ENCODE peak calls at places on chromosomes 13 and 19, in seven cellular contexts. One of them, this sample, is unnamed.

GRCh38 chr13:102881819-102882686 is 36.2 kb downstream of the ERCC5 start:
- DNase-seq in AG10803: no peak
- DNase-seq in PC-3: no peak
- DNase-seq in fibroblast of lung: no peak
- DNase-seq in dorsolateral prefrontal cortex: no peak
- DNase-seq in CD8-positive, alpha-beta T cell: no peak
- DNase-seq in H9: no peak
- DNase-seq in this sample: no peak

GRCh38 chr19:10701955-10702307 is 692 bp downstream of the QTRT1 start:
- DNase-seq in CD8-positive, alpha-beta T cell: no peak
- DNase-seq in H9: peak
- DNase-seq in dorsolateral prefrontal cortex: no peak
- DNase-seq in PC-3: peak
- DNase-seq in AG10803: no peak
- DNase-seq in fibroblast of lung: no peak
- DNase-seq in this sample: peak

GRCh38 chr19:4722671-4723464 is 774 bp downstream of the DPP9 start:
- DNase-seq in fibroblast of lung: peak
- DNase-seq in AG10803: peak
- DNase-seq in dorsolateral prefrontal cortex: no peak
- DNase-seq in CD8-positive, alpha-beta T cell: peak
- DNase-seq in H9: no peak
- DNase-seq in PC-3: peak
- DNase-seq in this sample: no peak

GRCh38 chr19:11168568-11168967 is 13.0 kb upstream of the SPC24 start:
- DNase-seq in CD8-positive, alpha-beta T cell: no peak
- DNase-seq in PC-3: peak
- DNase-seq in dorsolateral prefrontal cortex: no peak
- DNase-seq in H9: no peak
- DNase-seq in AG10803: peak
- DNase-seq in fibroblast of lung: peak
- DNase-seq in this sample: no peak

GRCh38 chr19:2540646-2541454 is 64.9 kb downstream of the GADD45B start:
- DNase-seq in dorsolateral prefrontal cortex: no peak
- DNase-seq in AG10803: peak
- DNase-seq in fibroblast of lung: peak
- DNase-seq in PC-3: peak
- DNase-seq in H9: peak
- DNase-seq in CD8-positive, alpha-beta T cell: no peak
- DNase-seq in this sample: peak

GRCh38 chr13:67101730-67102467 is 128.2 kb downstream of the PCDH9 start:
- DNase-seq in CD8-positive, alpha-beta T cell: no peak
- DNase-seq in PC-3: no peak
- DNase-seq in AG10803: no peak
- DNase-seq in fibroblast of lung: no peak
- DNase-seq in dorsolateral prefrontal cortex: no peak
- DNase-seq in H9: no peak
- DNase-seq in this sample: no peak

GRCh38 chr19:14516048-14516534 is 2.1 kb downstream of the DNAJB1 start:
- DNase-seq in fibroblast of lung: no peak
- DNase-seq in AG10803: no peak
- DNase-seq in PC-3: peak
- DNase-seq in dorsolateral prefrontal cortex: no peak
- DNase-seq in H9: no peak
- DNase-seq in CD8-positive, alpha-beta T cell: no peak
- DNase-seq in this sample: no peak

GRCh38 chr13:88154001-88154400 is 482.8 kb downstream of the SLITRK5 start:
- DNase-seq in H9: no peak
- DNase-seq in fibroblast of lung: no peak
- DNase-seq in PC-3: no peak
- DNase-seq in AG10803: no peak
- DNase-seq in CD8-positive, alpha-beta T cell: no peak
- DNase-seq in dorsolateral prefrontal cortex: no peak
- DNase-seq in this sample: no peak

GRCh38 chr19:51460164-51460992 is 2.1 kb upstream of the SIGLEC8 start:
- DNase-seq in CD8-positive, alpha-beta T cell: no peak
- DNase-seq in dorsolateral prefrontal cortex: no peak
- DNase-seq in PC-3: peak
- DNase-seq in H9: peak
- DNase-seq in AG10803: no peak
- DNase-seq in fibroblast of lung: no peak
- DNase-seq in this sample: no peak

GRCh38 chr13:21663197-21663596 is 7.7 kb upstream of the FGF9 start:
- DNase-seq in CD8-positive, alpha-beta T cell: no peak
- DNase-seq in dorsolateral prefrontal cortex: no peak
- DNase-seq in fibroblast of lung: no peak
- DNase-seq in H9: no peak
- DNase-seq in PC-3: peak
- DNase-seq in AG10803: no peak
- DNase-seq in this sample: no peak

GRCh38 chr13:20340759-20341161 is 108.6 kb upstream of the GJB6 start:
- DNase-seq in AG10803: peak
- DNase-seq in fibroblast of lung: peak
- DNase-seq in H9: no peak
- DNase-seq in dorsolateral prefrontal cortex: no peak
- DNase-seq in CD8-positive, alpha-beta T cell: no peak
- DNase-seq in PC-3: no peak
- DNase-seq in this sample: no peak

DNA sequence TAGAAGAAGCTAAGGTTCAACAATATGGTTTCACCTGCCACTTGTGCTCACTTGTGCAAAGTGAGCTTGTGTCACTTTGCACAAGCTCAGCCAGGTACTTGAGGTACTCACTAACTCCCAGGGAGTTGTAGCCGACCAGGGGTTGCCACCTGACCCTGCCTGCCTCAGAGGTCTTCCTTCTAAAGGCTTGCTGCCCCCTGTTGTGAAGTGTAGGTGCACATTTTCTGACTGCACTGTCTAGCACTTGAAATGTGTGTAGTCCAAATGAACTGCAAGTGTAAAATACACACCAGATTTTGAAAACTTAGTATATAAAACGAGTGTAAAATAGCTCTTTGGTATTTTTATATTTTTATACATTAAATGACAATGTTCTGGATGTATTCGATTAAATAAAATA is 230.8 kb downstream of the DLEU7 start:
- DNase-seq in fibroblast of lung: no peak
- DNase-seq in PC-3: no peak
- DNase-seq in dorsolateral prefrontal cortex: no peak
- DNase-seq in CD8-positive, alpha-beta T cell: no peak
- DNase-seq in AG10803: no peak
- DNase-seq in H9: no peak
- DNase-seq in this sample: no peak
- TF ChIP-seq CTCF in fibroblast of lung: no peak
- TF ChIP-seq CTCF in PC-3: no peak
- TF ChIP-seq CTCF in dorsolateral prefrontal cortex: no peak
- TF ChIP-seq CTCF in CD8-positive, alpha-beta T cell: no peak
- TF ChIP-seq CTCF in AG10803: no peak
- TF ChIP-seq CTCF in H9: no peak
- TF ChIP-seq CTCF in this sample: no peak

GRCh38 chr19:40530091-40530901 is 46.4 kb upstream of the SHKBP1 start:
- DNase-seq in H9: peak
- DNase-seq in fibroblast of lung: no peak
- DNase-seq in dorsolateral prefrontal cortex: no peak
- DNase-seq in CD8-positive, alpha-beta T cell: peak
- DNase-seq in PC-3: no peak
- DNase-seq in AG10803: no peak
- DNase-seq in this sample: peak

GRCh38 chr19:40528533-40529092 is 48.1 kb upstream of the SHKBP1 start:
- DNase-seq in AG10803: no peak
- DNase-seq in H9: no peak
- DNase-seq in fibroblast of lung: no peak
- DNase-seq in CD8-positive, alpha-beta T cell: no peak
- DNase-seq in PC-3: no peak
- DNase-seq in dorsolateral prefrontal cortex: no peak
- DNase-seq in this sample: no peak

GRCh38 chr19:40534148-40534547 is 42.5 kb upstream of the SHKBP1 start:
- DNase-seq in PC-3: no peak
- DNase-seq in AG10803: no peak
- DNase-seq in H9: no peak
- DNase-seq in CD8-positive, alpha-beta T cell: no peak
- DNase-seq in fibroblast of lung: no peak
- DNase-seq in dorsolateral prefrontal cortex: no peak
- DNase-seq in this sample: no peak

GRCh38 chr19:40529093-40529954 is 47.3 kb upstream of the SHKBP1 start:
- DNase-seq in fibroblast of lung: peak
- DNase-seq in AG10803: peak
- DNase-seq in H9: peak
- DNase-seq in PC-3: peak
- DNase-seq in dorsolateral prefrontal cortex: peak
- DNase-seq in CD8-positive, alpha-beta T cell: peak
- DNase-seq in this sample: peak

GRCh38 chr19:40533508-40533907 is 43.2 kb upstream of the SHKBP1 start:
- DNase-seq in dorsolateral prefrontal cortex: no peak
- DNase-seq in CD8-positive, alpha-beta T cell: no peak
- DNase-seq in fibroblast of lung: no peak
- DNase-seq in AG10803: no peak
- DNase-seq in H9: no peak
- DNase-seq in PC-3: no peak
- DNase-seq in this sample: no peak
- TF ChIP-seq CTCF in dorsolateral prefrontal cortex: no peak
- TF ChIP-seq CTCF in CD8-positive, alpha-beta T cell: no peak
- TF ChIP-seq CTCF in fibroblast of lung: no peak
- TF ChIP-seq CTCF in AG10803: peak
- TF ChIP-seq CTCF in H9: peak
- TF ChIP-seq CTCF in PC-3: peak
- TF ChIP-seq CTCF in this sample: no peak

DNA sequence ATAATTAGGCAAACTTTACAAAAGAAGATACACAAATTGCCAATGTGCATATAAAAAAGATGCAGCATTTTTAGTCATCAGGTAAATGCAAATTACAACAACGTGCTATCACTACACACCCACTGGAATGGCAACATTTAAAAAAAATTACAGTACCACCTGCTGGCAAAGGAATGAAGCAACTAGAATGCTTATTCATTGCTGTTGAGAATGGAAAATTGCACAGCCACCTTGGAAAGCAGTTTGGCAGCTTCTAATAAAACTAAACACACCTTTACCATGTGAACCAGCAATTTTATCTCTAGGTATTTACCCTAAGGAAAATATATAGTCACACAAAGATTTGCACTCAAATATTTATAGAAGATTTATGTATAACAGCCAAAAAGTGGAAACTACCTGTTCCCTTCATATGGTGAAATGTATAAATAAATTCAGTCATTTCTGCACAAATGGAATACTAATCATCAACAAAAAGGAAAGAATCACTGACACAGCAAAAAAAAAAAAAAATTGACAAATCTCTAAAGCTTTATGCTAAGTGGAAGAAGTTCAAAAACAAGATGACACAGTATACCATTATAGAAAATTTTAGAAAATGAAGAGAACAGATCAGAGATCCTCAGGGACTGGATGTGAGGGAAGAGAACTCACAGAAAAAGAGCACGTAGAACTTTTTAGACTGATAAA is 30.3 kb downstream of the OXGR1 start:
- DNase-seq in CD8-positive, alpha-beta T cell: no peak
- DNase-seq in dorsolateral prefrontal cortex: no peak
- DNase-seq in PC-3: peak
- DNase-seq in H9: no peak
- DNase-seq in fibroblast of lung: no peak
- DNase-seq in AG10803: no peak
- DNase-seq in this sample: no peak
- TF ChIP-seq CTCF in CD8-positive, alpha-beta T cell: no peak
- TF ChIP-seq CTCF in dorsolateral prefrontal cortex: no peak
- TF ChIP-seq CTCF in PC-3: peak
- TF ChIP-seq CTCF in H9: no peak
- TF ChIP-seq CTCF in fibroblast of lung: no peak
- TF ChIP-seq CTCF in AG10803: no peak
- TF ChIP-seq CTCF in this sample: no peak

GRCh38 chr19:30208661-30209060 is 163.5 kb upstream of the ZNF536 start:
- DNase-seq in AG10803: no peak
- DNase-seq in CD8-positive, alpha-beta T cell: no peak
- DNase-seq in PC-3: no peak
- DNase-seq in H9: peak
- DNase-seq in dorsolateral prefrontal cortex: no peak
- DNase-seq in fibroblast of lung: no peak
- DNase-seq in this sample: no peak
- TF ChIP-seq CTCF in AG10803: no peak
- TF ChIP-seq CTCF in CD8-positive, alpha-beta T cell: no peak
- TF ChIP-seq CTCF in PC-3: no peak
- TF ChIP-seq CTCF in H9: no peak
- TF ChIP-seq CTCF in dorsolateral prefrontal cortex: no peak
- TF ChIP-seq CTCF in fibroblast of lung: no peak
- TF ChIP-seq CTCF in this sample: no peak

GRCh38 chr19:36139473-36140288 is at the start of gene CAPNS1:
- DNase-seq in fibroblast of lung: peak
- DNase-seq in dorsolateral prefrontal cortex: peak
- DNase-seq in PC-3: peak
- DNase-seq in CD8-positive, alpha-beta T cell: peak
- DNase-seq in H9: peak
- DNase-seq in AG10803: peak
- DNase-seq in this sample: peak
- TF ChIP-seq CTCF in fibroblast of lung: no peak
- TF ChIP-seq CTCF in dorsolateral prefrontal cortex: peak
- TF ChIP-seq CTCF in PC-3: no peak
- TF ChIP-seq CTCF in CD8-positive, alpha-beta T cell: peak
- TF ChIP-seq CTCF in H9: peak
- TF ChIP-seq CTCF in AG10803: peak
- TF ChIP-seq CTCF in this sample: peak

DNA sequence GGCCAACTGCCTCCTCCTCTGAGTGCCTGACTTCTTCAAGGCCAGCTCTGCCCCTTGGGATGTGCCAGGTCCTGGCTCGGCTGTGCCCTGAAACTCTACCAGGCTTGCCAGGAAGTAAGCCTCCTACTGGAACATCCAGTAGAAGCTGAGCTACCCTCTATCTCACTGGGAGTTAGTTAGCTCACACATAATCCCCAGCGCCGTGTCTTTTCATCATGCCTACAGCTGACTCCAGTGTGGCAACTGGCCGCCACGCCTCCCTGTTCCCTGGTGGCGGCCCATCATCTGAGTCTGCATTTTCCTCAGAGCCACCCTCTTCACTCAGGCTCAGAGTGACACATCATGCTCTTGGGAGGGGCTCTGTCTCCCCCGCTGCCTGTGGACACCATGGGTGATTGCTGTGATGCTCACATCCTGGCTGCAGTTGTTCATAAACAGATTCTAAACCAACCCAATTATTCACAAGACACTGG is 131.8 kb upstream of the IRS2 start:
- DNase-seq in dorsolateral prefrontal cortex: no peak
- DNase-seq in fibroblast of lung: no peak
- DNase-seq in H9: no peak
- DNase-seq in CD8-positive, alpha-beta T cell: no peak
- DNase-seq in AG10803: peak
- DNase-seq in PC-3: no peak
- DNase-seq in this sample: no peak
- TF ChIP-seq CTCF in dorsolateral prefrontal cortex: no peak
- TF ChIP-seq CTCF in fibroblast of lung: no peak
- TF ChIP-seq CTCF in H9: no peak
- TF ChIP-seq CTCF in CD8-positive, alpha-beta T cell: no peak
- TF ChIP-seq CTCF in AG10803: no peak
- TF ChIP-seq CTCF in PC-3: no peak
- TF ChIP-seq CTCF in this sample: no peak

GRCh38 chr13:74771964-74772363 is 637.8 kb upstream of the KLF12 start:
- DNase-seq in H9: no peak
- DNase-seq in PC-3: peak
- DNase-seq in dorsolateral prefrontal cortex: no peak
- DNase-seq in AG10803: peak
- DNase-seq in CD8-positive, alpha-beta T cell: no peak
- DNase-seq in fibroblast of lung: peak
- DNase-seq in this sample: no peak
- TF ChIP-seq CTCF in H9: no peak
- TF ChIP-seq CTCF in PC-3: peak
- TF ChIP-seq CTCF in dorsolateral prefrontal cortex: no peak
- TF ChIP-seq CTCF in AG10803: no peak
- TF ChIP-seq CTCF in CD8-positive, alpha-beta T cell: no peak
- TF ChIP-seq CTCF in fibroblast of lung: no peak
- TF ChIP-seq CTCF in this sample: no peak

GRCh38 chr13:52399708-52400107 is 6.3 kb downstream of the THSD1 start:
- DNase-seq in dorsolateral prefrontal cortex: no peak
- DNase-seq in fibroblast of lung: peak
- DNase-seq in H9: no peak
- DNase-seq in AG10803: no peak
- DNase-seq in PC-3: no peak
- DNase-seq in CD8-positive, alpha-beta T cell: no peak
- DNase-seq in this sample: no peak
- TF ChIP-seq CTCF in dorsolateral prefrontal cortex: no peak
- TF ChIP-seq CTCF in fibroblast of lung: peak
- TF ChIP-seq CTCF in H9: peak
- TF ChIP-seq CTCF in AG10803: no peak
- TF ChIP-seq CTCF in PC-3: no peak
- TF ChIP-seq CTCF in CD8-positive, alpha-beta T cell: no peak
- TF ChIP-seq CTCF in this sample: no peak